ENCODE peak calls at places on chromosomes 3 and 15, in eight cellular contexts. C is GM13977, X is HCT116, K is adrenal gland, V is ureter, A is AG04450, P is choroid plexus epithelial cell, T is HFFc6. F is an unnamed sample.

GRCh38 chr15:74320358-74321247 is 46.8 kb downstream of the CYP11A1 start:
- DNase-seq in P (peak; percentile 67), A (no peak), X (peak; percentile 38), K (no peak), V (peak; percentile 48), C (peak; percentile 62), T (peak; percentile 35), F (no peak)

GRCh38 chr15:32838820-32839219 is 121.0 kb downstream of the GREM1 start:
- DNase-seq in P (no peak), X (no peak), C (no peak), V (no peak), A (peak; percentile 59), T (peak; percentile 94), K (peak; percentile 17), F (no peak)

GRCh38 chr3:96814581-96815567 is at the start of gene EPHA6:
- DNase-seq in K (no peak), X (no peak), P (no peak), T (no peak), V (no peak), A (no peak), C (peak; percentile 12), F (no peak)

GRCh38 chr3:13228584-13228983 is 155.4 kb upstream of the IQSEC1 start:
- DNase-seq in K (no peak), C (no peak), T (no peak), A (no peak), P (no peak), X (no peak), V (no peak), F (no peak)

GRCh38 chr3:131047582-131047981 is 20.9 kb downstream of the NEK11 start:
- DNase-seq in V (no peak), A (no peak), C (no peak), P (no peak), X (no peak), T (no peak), K (no peak), F (no peak)

GRCh38 chr3:25911525-25912295 is 121.8 kb downstream of the OXSM start:
- DNase-seq in T (no peak), X (no peak), A (no peak), K (no peak), C (no peak), V (no peak), P (no peak), F (no peak)

GRCh38 chr3:178202199-178202598 is 334.0 kb upstream of the KCNMB2 start:
- DNase-seq in A (no peak), C (no peak), X (no peak), T (no peak), K (peak; percentile 2), P (no peak), V (no peak), F (no peak)

GRCh38 chr3:191329654-191330308 is 545 bp downstream of the UTS2B start:
- DNase-seq in V (peak; percentile 54), A (no peak), C (peak; percentile 33), X (no peak), P (peak; percentile 62), T (peak; percentile 38), K (peak; percentile 61), F (peak; percentile 45)

GRCh38 chr3:39101022-39101689 is 6.3 kb downstream of the GORASP1 start:
- DNase-seq in K (peak; percentile 42), X (no peak), A (no peak), V (peak; percentile 36), T (peak; percentile 30), C (peak; percentile 81), P (peak; percentile 49), F (peak; percentile 42)

GRCh38 chr3:49734752-49735151 is 11.0 kb upstream of the GMPPB start:
- DNase-seq in A (no peak), C (no peak), K (no peak), X (no peak), T (no peak), P (no peak), V (no peak), F (no peak)

GRCh38 chr15:95556866-95557225 is 773.7 kb upstream of the NR2F2 start:
- DNase-seq in A (no peak), X (peak; percentile 3), K (peak; percentile 26), T (no peak), C (no peak), V (no peak), P (peak; percentile 95), F (no peak)

GRCh38 chr3:46977811-46978195 is 1.3 kb upstream of the CCDC12 start:
- DNase-seq in A (no peak), C (no peak), P (no peak), V (no peak), X (no peak), K (no peak), T (no peak), F (no peak)

GRCh38 chr15:99449514-99449913 is 116.3 kb upstream of the MEF2A start:
- DNase-seq in A (no peak), X (no peak), V (no peak), K (no peak), T (no peak), C (no peak), P (no peak), F (no peak)

GRCh38 chr3:51637144-51637940 is 33.7 kb upstream of the TEX264 start:
- DNase-seq in K (no peak), X (no peak), T (no peak), V (no peak), A (no peak), P (no peak), C (no peak), F (no peak)

GRCh38 chr3:190543656-190544055 is 29.8 kb downstream of the IL1RAP start:
- DNase-seq in T (no peak), A (no peak), P (no peak), X (no peak), V (no peak), C (no peak), K (no peak), F (no peak)

GRCh38 chr15:65008989-65009388 is 19.3 kb upstream of the SPG21 start:
- DNase-seq in K (no peak), A (no peak), V (no peak), X (no peak), C (no peak), T (no peak), P (peak; percentile 41), F (no peak)

GRCh38 chr15:33451385-33451784 is 140.6 kb downstream of the RYR3 start:
- DNase-seq in P (no peak), X (no peak), A (no peak), V (peak; percentile 44), C (no peak), T (no peak), K (no peak), F (no peak)

GRCh38 chr15:39511000-39511914 is 69.6 kb upstream of the THBS1 start:
- DNase-seq in C (no peak), T (peak; percentile 87), K (peak; percentile 67), P (peak; percentile 87), A (peak; percentile 77), X (peak; percentile 0), V (no peak), F (no peak)

GRCh38 chr15:59436774-59437472 is 1.1 kb upstream of the FAM81A start:
- DNase-seq in P (peak; percentile 40), A (no peak), K (no peak), T (no peak), X (no peak), V (no peak), C (no peak), F (no peak)

GRCh38 chr3:62032738-62033137 is 340.6 kb downstream of the FEZF2 start:
- DNase-seq in T (no peak), X (no peak), P (no peak), V (no peak), C (no peak), A (no peak), K (no peak), F (no peak)

GRCh38 chr15:56365075-56365711 is at the start of gene TEX9:
- DNase-seq in A (peak; percentile 54), T (peak; percentile 74), K (peak; percentile 91), P (peak; percentile 88), C (peak; percentile 81), V (peak; percentile 89), X (peak; percentile 69), F (peak; percentile 52)

GRCh38 chr15:90857337-90857736 is 11.1 kb upstream of the FURIN start:
- DNase-seq in V (no peak), T (no peak), P (no peak), A (no peak), K (no peak), X (no peak), C (no peak), F (no peak)

GRCh38 chr3:124522226-124522625 is 208.0 kb upstream of the UMPS start:
- DNase-seq in P (no peak), X (no peak), V (no peak), C (no peak), T (no peak), K (no peak), A (no peak), F (no peak)

GRCh38 chr15:32130823-32131222 is 100.5 kb downstream of the CHRNA7 start:
- DNase-seq in V (no peak), C (no peak), P (no peak), X (no peak), T (no peak), K (no peak), A (no peak), F (no peak)

GRCh38 chr15:22735781-22736180 is 50.7 kb upstream of the NIPA1 start:
- DNase-seq in P (peak; percentile 44), K (no peak), C (no peak), A (no peak), X (no peak), V (no peak), T (peak; percentile 84), F (no peak)

GRCh38 chr3:134406331-134407246 is 32.3 kb upstream of the AMOTL2 start:
- DNase-seq in X (no peak), A (no peak), V (no peak), K (no peak), P (no peak), T (no peak), C (no peak), F (no peak)

GRCh38 chr3:119469378-119470189 is 821 bp downstream of the POGLUT1 start:
- DNase-seq in K (peak; percentile 3), C (peak; percentile 41), T (peak; percentile 29), P (peak; percentile 37), X (no peak), V (no peak), A (no peak), F (no peak)

GRCh38 chr3:148102156-148102555 is 595.5 kb upstream of the AGTR1 start:
- DNase-seq in V (no peak), C (no peak), P (no peak), X (no peak), K (no peak), A (no peak), T (no peak), F (no peak)

GRCh38 chr3:127141921-127142730 is 50.8 kb upstream of the PRR23E start:
- DNase-seq in C (no peak), A (no peak), P (no peak), V (no peak), T (no peak), K (peak; percentile 81), X (no peak), F (no peak)

GRCh38 chr3:188309437-188310269 is 155.7 kb downstream of the LPP start:
- DNase-seq in A (no peak), K (no peak), T (no peak), X (no peak), V (no peak), C (peak; percentile 50), P (peak; percentile 47), F (no peak)

GRCh38 chr3:122088519-122088918 is 33.4 kb downstream of the CD86 start:
- DNase-seq in P (no peak), V (no peak), C (no peak), A (no peak), T (no peak), X (no peak), K (no peak), F (no peak)